ENCODE peak calls at places on chromosome 14, in eight cellular contexts. A is fibroblast of lung, C is lower leg skin, U is psoas muscle, B is GDM1, I is astrocyte, S is hippocampal formation, G is AG10803. K is an unnamed sample.

GRCh38 chr14:105507247-105507646 is 16.2 kb downstream of the TEDC1 start:
- DNase-seq in A (no peak), C (no peak), U (peak; percentile 30), B (no peak), I (no peak), S (no peak), G (no peak), K (no peak)

GRCh38 chr14:33943081-33943480 is 7.8 kb downstream of the EGLN3 start:
- DNase-seq in A (no peak), C (no peak), U (no peak), B (no peak), I (no peak), S (peak; percentile 49), G (no peak), K (no peak)

GRCh38 chr14:20866963-20867362 is 24.2 kb upstream of the RNASE3 start:
- DNase-seq in A (no peak), C (no peak), U (no peak), B (no peak), I (no peak), S (no peak), G (no peak), K (peak; percentile 14)

GRCh38 chr14:28488658-28489057 is 277.9 kb upstream of the FOXG1 start:
- DNase-seq in A (no peak), C (no peak), U (no peak), B (no peak), I (no peak), S (no peak), G (no peak), K (no peak)

GRCh38 chr14:104440297-104440956 is 139.1 kb upstream of the C14orf180 start:
- DNase-seq in A (no peak), C (no peak), U (no peak), B (no peak), I (no peak), S (no peak), G (no peak), K (no peak)

GRCh38 chr14:93316716-93317115 is 16.1 kb downstream of the BTBD7 start:
- DNase-seq in A (no peak), C (no peak), U (no peak), B (no peak), I (no peak), S (no peak), G (peak; percentile 29), K (no peak)

GRCh38 chr14:50859296-50859624 is 12.6 kb upstream of the ABHD12B start:
- DNase-seq in A (no peak), C (no peak), U (no peak), B (no peak), I (no peak), S (no peak), G (no peak), K (no peak)

GRCh38 chr14:59208224-59208814 is 19.9 kb downstream of the DAAM1 start:
- DNase-seq in A (peak; percentile 28), C (no peak), U (no peak), B (no peak), I (peak; percentile 89), S (no peak), G (peak; percentile 55), K (no peak)

GRCh38 chr14:55077155-55077554 is 25.7 kb downstream of the MAPK1IP1L start:
- DNase-seq in A (no peak), C (no peak), U (no peak), B (no peak), I (no peak), S (no peak), G (peak; percentile 54), K (no peak)

GRCh38 chr14:73397810-73398209 is 60.5 kb downstream of the NUMB start:
- DNase-seq in A (peak; percentile 15), C (no peak), U (no peak), B (no peak), I (no peak), S (no peak), G (no peak), K (no peak)

GRCh38 chr14:93115069-93115919 is 431 bp downstream of the ITPK1 start:
- DNase-seq in A (peak; percentile 76), C (peak; percentile 95), U (peak; percentile 93), B (peak; percentile 90), I (peak; percentile 66), S (peak; percentile 86), G (peak; percentile 84), K (peak; percentile 84)

GRCh38 chr14:58414845-58415244 is 12.5 kb downstream of the TIMM9 start:
- DNase-seq in A (no peak), C (no peak), U (no peak), B (no peak), I (no peak), S (no peak), G (no peak), K (no peak)

GRCh38 chr14:59020382-59020781 is 168.1 kb upstream of the DAAM1 start:
- DNase-seq in A (peak; percentile 51), C (no peak), U (no peak), B (no peak), I (peak; percentile 8), S (no peak), G (peak; percentile 23), K (no peak)

GRCh38 chr14:87628129-87628528 is 364.9 kb downstream of the GALC start:
- DNase-seq in A (peak; percentile 9), C (no peak), U (no peak), B (no peak), I (peak; percentile 93), S (no peak), G (peak; percentile 77), K (no peak)

GRCh38 chr14:88630565-88630964 is 67.7 kb downstream of the ZC3H14 start:
- DNase-seq in A (no peak), C (no peak), U (no peak), B (no peak), I (peak; percentile 90), S (no peak), G (peak; percentile 11), K (no peak)

GRCh38 chr14:54791001-54791400 is 111.6 kb downstream of the GCH1 start:
- DNase-seq in A (no peak), C (no peak), U (no peak), B (no peak), I (no peak), S (no peak), G (no peak), K (no peak)

GRCh38 chr14:104708606-104709268 is 15.3 kb upstream of the ADSS1 start:
- DNase-seq in A (peak; percentile 55), C (peak; percentile 94), U (peak; percentile 85), B (peak; percentile 51), I (no peak), S (peak; percentile 43), G (peak; percentile 41), K (peak; percentile 85)

GRCh38 chr14:35878272-35879140 is 52.4 kb downstream of the BRMS1L start:
- DNase-seq in A (peak; percentile 95), C (no peak), U (no peak), B (no peak), I (peak; percentile 87), S (no peak), G (peak; percentile 91), K (no peak)

GRCh38 chr14:70448633-70449032 is 3.3 kb upstream of the ADAM21 start:
- DNase-seq in A (peak; percentile 73), C (no peak), U (no peak), B (no peak), I (no peak), S (no peak), G (peak; percentile 53), K (no peak)

GRCh38 chr14:100864960-100865681 is 38.4 kb downstream of the RTL1 start:
- DNase-seq in A (no peak), C (peak; percentile 76), U (peak; percentile 42), B (no peak), I (peak; percentile 63), S (no peak), G (peak; percentile 68), K (no peak)

GRCh38 chr14:94864421-94865195 is 94.7 kb upstream of the GSC start:
- DNase-seq in A (no peak), C (no peak), U (no peak), B (no peak), I (no peak), S (no peak), G (no peak), K (no peak)

GRCh38 chr14:94411638-94412037 is 23.2 kb upstream of the SERPINA1 start:
- DNase-seq in A (no peak), C (no peak), U (no peak), B (no peak), I (no peak), S (no peak), G (peak; percentile 20), K (no peak)

GRCh38 chr14:32087173-32087861 is 10.2 kb downstream of the ARHGAP5 start:
- DNase-seq in A (peak; percentile 18), C (no peak), U (no peak), B (no peak), I (peak; percentile 80), S (no peak), G (peak; percentile 65), K (no peak)

GRCh38 chr14:95460647-95461478 is 55.6 kb downstream of the SYNE3 start:
- DNase-seq in A (peak; percentile 85), C (peak; percentile 90), U (no peak), B (no peak), I (peak; percentile 70), S (peak; percentile 67), G (peak; percentile 84), K (no peak)

GRCh38 chr14:34650786-34651584 is 21.0 kb upstream of the SNX6 start:
- DNase-seq in A (peak; percentile 99), C (peak; percentile 28), U (no peak), B (no peak), I (peak; percentile 100), S (no peak), G (peak; percentile 100), K (no peak)

GRCh38 chr14:92657457-92658142 is 90.8 kb downstream of the LGMN start:
- DNase-seq in A (no peak), C (peak; percentile 93), U (peak; percentile 80), B (peak; percentile 79), I (no peak), S (peak; percentile 23), G (no peak), K (no peak)

K was measured in memory B cell.